ENCODE peak calls at places on chromosome 21, in nine cellular contexts. One of them, this sample, is unnamed.

GRCh38 chr21:32728455-32729237 is 833 bp upstream of the SYNJ1 start:
- DNase-seq in stimulated activated CD4-positive, alpha-beta T cell treated with anti-CD3 and anti-CD28 coated beads, Interleukin-15, amount 100 ng/mL, for 1 hour: no peak
- DNase-seq in MV-4-11: peak; percentile 72
- DNase-seq in M059J: no peak
- DNase-seq in lower leg skin: no peak
- DNase-seq in NCI-H460: no peak
- DNase-seq in heart left ventricle: no peak
- DNase-seq in hypothalamus: no peak
- DNase-seq in HCEC 1CT: no peak
- DNase-seq in this sample: no peak

GRCh38 chr21:43819511-43820405 is 30.4 kb downstream of the RRP1 start:
- DNase-seq in heart left ventricle: no peak
- DNase-seq in MV-4-11: no peak
- DNase-seq in M059J: no peak
- DNase-seq in NCI-H460: no peak
- DNase-seq in lower leg skin: no peak
- DNase-seq in HCEC 1CT: no peak
- DNase-seq in stimulated activated CD4-positive, alpha-beta T cell treated with anti-CD3 and anti-CD28 coated beads, Interleukin-15, amount 100 ng/mL, for 1 hour: no peak
- DNase-seq in hypothalamus: no peak
- DNase-seq in this sample: no peak

GRCh38 chr21:38957575-38958340 is 152.0 kb downstream of the ETS2 start:
- DNase-seq in stimulated activated CD4-positive, alpha-beta T cell treated with anti-CD3 and anti-CD28 coated beads, Interleukin-15, amount 100 ng/mL, for 1 hour: no peak
- DNase-seq in HCEC 1CT: no peak
- DNase-seq in NCI-H460: no peak
- DNase-seq in heart left ventricle: no peak
- DNase-seq in M059J: no peak
- DNase-seq in lower leg skin: no peak
- DNase-seq in MV-4-11: no peak
- DNase-seq in hypothalamus: no peak
- DNase-seq in this sample: no peak

GRCh38 chr21:29817450-29817849 is 122.3 kb downstream of the GRIK1 start:
- DNase-seq in MV-4-11: no peak
- DNase-seq in HCEC 1CT: no peak
- DNase-seq in heart left ventricle: no peak
- DNase-seq in hypothalamus: no peak
- DNase-seq in lower leg skin: no peak
- DNase-seq in NCI-H460: no peak
- DNase-seq in stimulated activated CD4-positive, alpha-beta T cell treated with anti-CD3 and anti-CD28 coated beads, Interleukin-15, amount 100 ng/mL, for 1 hour: no peak
- DNase-seq in M059J: no peak
- DNase-seq in this sample: no peak

GRCh38 chr21:46118871-46119564 is 21.1 kb downstream of the COL6A2 start:
- DNase-seq in lower leg skin: peak; percentile 82
- DNase-seq in MV-4-11: no peak
- DNase-seq in NCI-H460: no peak
- DNase-seq in M059J: no peak
- DNase-seq in stimulated activated CD4-positive, alpha-beta T cell treated with anti-CD3 and anti-CD28 coated beads, Interleukin-15, amount 100 ng/mL, for 1 hour: no peak
- DNase-seq in hypothalamus: no peak
- DNase-seq in heart left ventricle: peak; percentile 5
- DNase-seq in HCEC 1CT: no peak
- DNase-seq in this sample: no peak

GRCh38 chr21:44449473-44450363 is 5.6 kb upstream of the LRRC3 start:
- DNase-seq in M059J: no peak
- DNase-seq in heart left ventricle: no peak
- DNase-seq in HCEC 1CT: no peak
- DNase-seq in hypothalamus: no peak
- DNase-seq in stimulated activated CD4-positive, alpha-beta T cell treated with anti-CD3 and anti-CD28 coated beads, Interleukin-15, amount 100 ng/mL, for 1 hour: no peak
- DNase-seq in NCI-H460: no peak
- DNase-seq in lower leg skin: peak; percentile 74
- DNase-seq in MV-4-11: no peak
- DNase-seq in this sample: no peak

GRCh38 chr21:45857761-45858160 is 123.8 kb upstream of the COL6A1 start:
- DNase-seq in M059J: no peak
- DNase-seq in MV-4-11: no peak
- DNase-seq in NCI-H460: no peak
- DNase-seq in HCEC 1CT: no peak
- DNase-seq in hypothalamus: no peak
- DNase-seq in heart left ventricle: no peak
- DNase-seq in lower leg skin: peak; percentile 73
- DNase-seq in stimulated activated CD4-positive, alpha-beta T cell treated with anti-CD3 and anti-CD28 coated beads, Interleukin-15, amount 100 ng/mL, for 1 hour: no peak
- DNase-seq in this sample: no peak

GRCh38 chr21:16309250-16309971 is 579.6 kb downstream of the USP25 start:
- DNase-seq in NCI-H460: no peak
- DNase-seq in M059J: no peak
- DNase-seq in lower leg skin: no peak
- DNase-seq in stimulated activated CD4-positive, alpha-beta T cell treated with anti-CD3 and anti-CD28 coated beads, Interleukin-15, amount 100 ng/mL, for 1 hour: no peak
- DNase-seq in heart left ventricle: no peak
- DNase-seq in hypothalamus: no peak
- DNase-seq in MV-4-11: no peak
- DNase-seq in HCEC 1CT: no peak
- DNase-seq in this sample: no peak

GRCh38 chr21:23162213-23162946 is 2164.2 kb downstream of the NCAM2 start:
- DNase-seq in MV-4-11: no peak
- DNase-seq in hypothalamus: no peak
- DNase-seq in NCI-H460: peak; percentile 19
- DNase-seq in M059J: no peak
- DNase-seq in HCEC 1CT: no peak
- DNase-seq in stimulated activated CD4-positive, alpha-beta T cell treated with anti-CD3 and anti-CD28 coated beads, Interleukin-15, amount 100 ng/mL, for 1 hour: no peak
- DNase-seq in lower leg skin: no peak
- DNase-seq in heart left ventricle: no peak
- DNase-seq in this sample: peak; percentile 69

GRCh38 chr21:45984584-45985095 is 3.1 kb downstream of the COL6A1 start:
- DNase-seq in HCEC 1CT: no peak
- DNase-seq in lower leg skin: no peak
- DNase-seq in hypothalamus: no peak
- DNase-seq in stimulated activated CD4-positive, alpha-beta T cell treated with anti-CD3 and anti-CD28 coated beads, Interleukin-15, amount 100 ng/mL, for 1 hour: no peak
- DNase-seq in heart left ventricle: no peak
- DNase-seq in NCI-H460: no peak
- DNase-seq in M059J: no peak
- DNase-seq in MV-4-11: no peak
- DNase-seq in this sample: no peak

GRCh38 chr21:9839011-9839661 is 682.2 kb upstream of the TPTE start:
- DNase-seq in stimulated activated CD4-positive, alpha-beta T cell treated with anti-CD3 and anti-CD28 coated beads, Interleukin-15, amount 100 ng/mL, for 1 hour: no peak
- DNase-seq in NCI-H460: no peak
- DNase-seq in hypothalamus: no peak
- DNase-seq in heart left ventricle: no peak
- DNase-seq in M059J: no peak
- DNase-seq in MV-4-11: no peak
- DNase-seq in HCEC 1CT: no peak
- DNase-seq in lower leg skin: peak; percentile 85
- DNase-seq in this sample: no peak

GRCh38 chr21:36109868-36110267 is 25.0 kb upstream of the CBR3 start:
- DNase-seq in M059J: no peak
- DNase-seq in heart left ventricle: no peak
- DNase-seq in hypothalamus: no peak
- DNase-seq in stimulated activated CD4-positive, alpha-beta T cell treated with anti-CD3 and anti-CD28 coated beads, Interleukin-15, amount 100 ng/mL, for 1 hour: no peak
- DNase-seq in HCEC 1CT: no peak
- DNase-seq in lower leg skin: no peak
- DNase-seq in MV-4-11: no peak
- DNase-seq in NCI-H460: no peak
- DNase-seq in this sample: no peak

GRCh38 chr21:38930838-38931237 is 125.1 kb downstream of the ETS2 start:
- DNase-seq in stimulated activated CD4-positive, alpha-beta T cell treated with anti-CD3 and anti-CD28 coated beads, Interleukin-15, amount 100 ng/mL, for 1 hour: no peak
- DNase-seq in M059J: peak; percentile 70
- DNase-seq in MV-4-11: peak; percentile 91
- DNase-seq in hypothalamus: no peak
- DNase-seq in lower leg skin: no peak
- DNase-seq in NCI-H460: no peak
- DNase-seq in heart left ventricle: no peak
- DNase-seq in HCEC 1CT: peak; percentile 52
- DNase-seq in this sample: peak; percentile 69

GRCh38 chr21:39837861-39838359 is 29.3 kb upstream of the PCP4 start:
- DNase-seq in hypothalamus: no peak
- DNase-seq in NCI-H460: no peak
- DNase-seq in HCEC 1CT: no peak
- DNase-seq in MV-4-11: no peak
- DNase-seq in heart left ventricle: no peak
- DNase-seq in M059J: no peak
- DNase-seq in stimulated activated CD4-positive, alpha-beta T cell treated with anti-CD3 and anti-CD28 coated beads, Interleukin-15, amount 100 ng/mL, for 1 hour: no peak
- DNase-seq in lower leg skin: no peak
- DNase-seq in this sample: no peak

GRCh38 chr21:15222711-15223110 is 157.9 kb upstream of the NRIP1 start:
- DNase-seq in hypothalamus: no peak
- DNase-seq in MV-4-11: peak; percentile 37
- DNase-seq in HCEC 1CT: no peak
- DNase-seq in stimulated activated CD4-positive, alpha-beta T cell treated with anti-CD3 and anti-CD28 coated beads, Interleukin-15, amount 100 ng/mL, for 1 hour: no peak
- DNase-seq in heart left ventricle: no peak
- DNase-seq in lower leg skin: no peak
- DNase-seq in M059J: no peak
- DNase-seq in NCI-H460: no peak
- DNase-seq in this sample: peak; percentile 82

GRCh38 chr21:27954806-27955205 is 987.9 kb upstream of the ADAMTS5 start:
- DNase-seq in HCEC 1CT: no peak
- DNase-seq in heart left ventricle: no peak
- DNase-seq in lower leg skin: no peak
- DNase-seq in NCI-H460: no peak
- DNase-seq in MV-4-11: peak; percentile 91
- DNase-seq in stimulated activated CD4-positive, alpha-beta T cell treated with anti-CD3 and anti-CD28 coated beads, Interleukin-15, amount 100 ng/mL, for 1 hour: no peak
- DNase-seq in M059J: peak; percentile 78
- DNase-seq in hypothalamus: no peak
- DNase-seq in this sample: peak; percentile 28

GRCh38 chr21:45766501-45766900 is 123.0 kb downstream of the PCBP3 start:
- DNase-seq in heart left ventricle: no peak
- DNase-seq in M059J: no peak
- DNase-seq in HCEC 1CT: no peak
- DNase-seq in stimulated activated CD4-positive, alpha-beta T cell treated with anti-CD3 and anti-CD28 coated beads, Interleukin-15, amount 100 ng/mL, for 1 hour: no peak
- DNase-seq in lower leg skin: no peak
- DNase-seq in NCI-H460: no peak
- DNase-seq in MV-4-11: no peak
- DNase-seq in hypothalamus: no peak
- DNase-seq in this sample: no peak

GRCh38 chr21:32757804-32758203 is 13.8 kb downstream of the PAXBP1 start:
- DNase-seq in heart left ventricle: no peak
- DNase-seq in MV-4-11: no peak
- DNase-seq in HCEC 1CT: no peak
- DNase-seq in stimulated activated CD4-positive, alpha-beta T cell treated with anti-CD3 and anti-CD28 coated beads, Interleukin-15, amount 100 ng/mL, for 1 hour: no peak
- DNase-seq in lower leg skin: no peak
- DNase-seq in hypothalamus: no peak
- DNase-seq in NCI-H460: no peak
- DNase-seq in M059J: no peak
- DNase-seq in this sample: no peak

GRCh38 chr21:44434568-44434925 is 20.8 kb upstream of the LRRC3 start:
- DNase-seq in hypothalamus: no peak
- DNase-seq in M059J: no peak
- DNase-seq in HCEC 1CT: no peak
- DNase-seq in NCI-H460: no peak
- DNase-seq in heart left ventricle: no peak
- DNase-seq in lower leg skin: peak; percentile 54
- DNase-seq in stimulated activated CD4-positive, alpha-beta T cell treated with anti-CD3 and anti-CD28 coated beads, Interleukin-15, amount 100 ng/mL, for 1 hour: no peak
- DNase-seq in MV-4-11: no peak
- DNase-seq in this sample: no peak

GRCh38 chr21:42840411-42841155 is 38.8 kb downstream of the WDR4 start:
- DNase-seq in stimulated activated CD4-positive, alpha-beta T cell treated with anti-CD3 and anti-CD28 coated beads, Interleukin-15, amount 100 ng/mL, for 1 hour: no peak
- DNase-seq in lower leg skin: peak; percentile 61
- DNase-seq in MV-4-11: no peak
- DNase-seq in heart left ventricle: peak; percentile 1
- DNase-seq in NCI-H460: no peak
- DNase-seq in HCEC 1CT: no peak
- DNase-seq in M059J: no peak
- DNase-seq in hypothalamus: no peak
- DNase-seq in this sample: no peak

GRCh38 chr21:45338326-45339017 is 50.8 kb upstream of the POFUT2 start:
- DNase-seq in hypothalamus: no peak
- DNase-seq in NCI-H460: no peak
- DNase-seq in heart left ventricle: no peak
- DNase-seq in M059J: no peak
- DNase-seq in MV-4-11: no peak
- DNase-seq in stimulated activated CD4-positive, alpha-beta T cell treated with anti-CD3 and anti-CD28 coated beads, Interleukin-15, amount 100 ng/mL, for 1 hour: no peak
- DNase-seq in HCEC 1CT: no peak
- DNase-seq in lower leg skin: no peak
- DNase-seq in this sample: no peak

GRCh38 chr21:17391811-17392340 is 121.0 kb upstream of the CXADR start:
- DNase-seq in lower leg skin: no peak
- DNase-seq in MV-4-11: no peak
- DNase-seq in NCI-H460: no peak
- DNase-seq in heart left ventricle: no peak
- DNase-seq in M059J: peak; percentile 24
- DNase-seq in hypothalamus: no peak
- DNase-seq in stimulated activated CD4-positive, alpha-beta T cell treated with anti-CD3 and anti-CD28 coated beads, Interleukin-15, amount 100 ng/mL, for 1 hour: no peak
- DNase-seq in HCEC 1CT: no peak
- DNase-seq in this sample: no peak

GRCh38 chr21:18384771-18385170 is 18.8 kb downstream of the TMPRSS15 start:
- DNase-seq in M059J: peak; percentile 3
- DNase-seq in lower leg skin: no peak
- DNase-seq in hypothalamus: no peak
- DNase-seq in HCEC 1CT: no peak
- DNase-seq in NCI-H460: peak; percentile 18
- DNase-seq in MV-4-11: peak; percentile 59
- DNase-seq in stimulated activated CD4-positive, alpha-beta T cell treated with anti-CD3 and anti-CD28 coated beads, Interleukin-15, amount 100 ng/mL, for 1 hour: no peak
- DNase-seq in heart left ventricle: no peak
- DNase-seq in this sample: peak; percentile 11

GRCh38 chr21:25903599-25903998 is 168.8 kb downstream of the GABPA start:
- DNase-seq in hypothalamus: no peak
- DNase-seq in stimulated activated CD4-positive, alpha-beta T cell treated with anti-CD3 and anti-CD28 coated beads, Interleukin-15, amount 100 ng/mL, for 1 hour: no peak
- DNase-seq in heart left ventricle: no peak
- DNase-seq in MV-4-11: peak; percentile 98
- DNase-seq in M059J: no peak
- DNase-seq in lower leg skin: no peak
- DNase-seq in NCI-H460: no peak
- DNase-seq in HCEC 1CT: no peak
- DNase-seq in this sample: no peak

GRCh38 chr21:44836666-44837471 is 19.0 kb upstream of the SUMO3 start:
- DNase-seq in hypothalamus: no peak
- DNase-seq in heart left ventricle: no peak
- DNase-seq in HCEC 1CT: peak; percentile 32
- DNase-seq in lower leg skin: no peak
- DNase-seq in NCI-H460: no peak
- DNase-seq in MV-4-11: peak; percentile 47
- DNase-seq in stimulated activated CD4-positive, alpha-beta T cell treated with anti-CD3 and anti-CD28 coated beads, Interleukin-15, amount 100 ng/mL, for 1 hour: no peak
- DNase-seq in M059J: peak; percentile 40
- DNase-seq in this sample: peak; percentile 56

GRCh38 chr21:45465105-45465504 is 60.1 kb downstream of the COL18A1 start:
- DNase-seq in stimulated activated CD4-positive, alpha-beta T cell treated with anti-CD3 and anti-CD28 coated beads, Interleukin-15, amount 100 ng/mL, for 1 hour: no peak
- DNase-seq in heart left ventricle: no peak
- DNase-seq in NCI-H460: no peak
- DNase-seq in MV-4-11: no peak
- DNase-seq in HCEC 1CT: no peak
- DNase-seq in lower leg skin: no peak
- DNase-seq in hypothalamus: no peak
- DNase-seq in M059J: no peak
- DNase-seq in this sample: no peak

GRCh38 chr21:45523411-45524101 is 18.7 kb downstream of the SLC19A1 start:
- DNase-seq in stimulated activated CD4-positive, alpha-beta T cell treated with anti-CD3 and anti-CD28 coated beads, Interleukin-15, amount 100 ng/mL, for 1 hour: no peak
- DNase-seq in hypothalamus: no peak
- DNase-seq in HCEC 1CT: no peak
- DNase-seq in M059J: no peak
- DNase-seq in NCI-H460: no peak
- DNase-seq in lower leg skin: peak; percentile 83
- DNase-seq in heart left ventricle: no peak
- DNase-seq in MV-4-11: no peak
- DNase-seq in this sample: no peak

GRCh38 chr21:42834730-42835191 is 44.6 kb downstream of the WDR4 start:
- DNase-seq in NCI-H460: no peak
- DNase-seq in HCEC 1CT: no peak
- DNase-seq in hypothalamus: no peak
- DNase-seq in M059J: no peak
- DNase-seq in lower leg skin: peak; percentile 70
- DNase-seq in stimulated activated CD4-positive, alpha-beta T cell treated with anti-CD3 and anti-CD28 coated beads, Interleukin-15, amount 100 ng/mL, for 1 hour: no peak
- DNase-seq in MV-4-11: no peak
- DNase-seq in heart left ventricle: no peak
- DNase-seq in this sample: no peak

GRCh38 chr21:38440746-38441145 is 57.5 kb downstream of the ERG start:
- DNase-seq in lower leg skin: no peak
- DNase-seq in MV-4-11: peak; percentile 69
- DNase-seq in stimulated activated CD4-positive, alpha-beta T cell treated with anti-CD3 and anti-CD28 coated beads, Interleukin-15, amount 100 ng/mL, for 1 hour: no peak
- DNase-seq in heart left ventricle: no peak
- DNase-seq in M059J: peak; percentile 99
- DNase-seq in NCI-H460: no peak
- DNase-seq in HCEC 1CT: no peak
- DNase-seq in hypothalamus: no peak
- DNase-seq in this sample: peak; percentile 95

GRCh38 chr21:27779604-27780003 is 812.7 kb upstream of the ADAMTS5 start:
- DNase-seq in lower leg skin: no peak
- DNase-seq in heart left ventricle: no peak
- DNase-seq in hypothalamus: no peak
- DNase-seq in M059J: no peak
- DNase-seq in stimulated activated CD4-positive, alpha-beta T cell treated with anti-CD3 and anti-CD28 coated beads, Interleukin-15, amount 100 ng/mL, for 1 hour: no peak
- DNase-seq in NCI-H460: no peak
- DNase-seq in MV-4-11: no peak
- DNase-seq in HCEC 1CT: no peak
- DNase-seq in this sample: no peak

GRCh38 chr21:19874521-19874920 is 1123.7 kb upstream of the NCAM2 start:
- DNase-seq in M059J: no peak
- DNase-seq in lower leg skin: no peak
- DNase-seq in heart left ventricle: no peak
- DNase-seq in HCEC 1CT: no peak
- DNase-seq in MV-4-11: no peak
- DNase-seq in NCI-H460: no peak
- DNase-seq in hypothalamus: no peak
- DNase-seq in stimulated activated CD4-positive, alpha-beta T cell treated with anti-CD3 and anti-CD28 coated beads, Interleukin-15, amount 100 ng/mL, for 1 hour: no peak
- DNase-seq in this sample: no peak

This sample was measured in ELR.